ENCODE peak calls at places on chromosomes 1 and 21, in five cellular contexts. W, C, T, V and O are unnamed samples.
A peak's percentile ranks its signal among the peaks of the same experiment; 100 is the strongest.

GRCh38 chr1:51877434-51878306 is 857 bp downstream of the NRDC start:
- DNase-seq in C (no peak), W (peak; percentile 36), T (peak; percentile 14), V (no peak), O (peak; percentile 80)

GRCh38 chr1:203772836-203773235 is 7.9 kb downstream of the LAX1 start:
- DNase-seq in T (no peak), C (no peak), V (no peak), W (no peak), O (no peak)

GRCh38 chr1:2290595-2291510 is 62.7 kb downstream of the SKI start:
- DNase-seq in C (peak; percentile 82), W (peak; percentile 70), T (peak; percentile 77), V (peak; percentile 93), O (peak; percentile 94)

GRCh38 chr1:225877570-225877969 is 4.6 kb downstream of the TMEM63A start:
- DNase-seq in C (peak; percentile 52), T (peak; percentile 71), W (peak; percentile 55), V (peak; percentile 85), O (no peak)

GRCh38 chr1:221268295-221268694 is 389.1 kb downstream of the HLX start:
- DNase-seq in T (no peak), W (no peak), C (no peak), V (no peak), O (no peak)

GRCh38 chr1:23627065-23627464 is 64.5 kb upstream of the RPL11 start:
- DNase-seq in V (no peak), W (no peak), C (no peak), T (no peak), O (no peak)

GRCh38 chr1:62076286-62076685 is 118.4 kb upstream of the L1TD1 start:
- DNase-seq in V (no peak), T (no peak), C (no peak), W (no peak), O (no peak)

GRCh38 chr1:36369061-36369470 is 16.7 kb downstream of the STK40 start:
- DNase-seq in V (peak; percentile 83), T (peak; percentile 72), C (peak; percentile 79), W (peak; percentile 67), O (peak; percentile 87)

GRCh38 chr21:27759820-27760219 is 792.9 kb upstream of the ADAMTS5 start:
- DNase-seq in T (no peak), C (no peak), W (no peak), V (no peak), O (no peak)

GRCh38 chr1:72567511-72567910 is 285.2 kb upstream of the NEGR1 start:
- DNase-seq in V (no peak), T (no peak), W (no peak), C (no peak), O (no peak)

GRCh38 chr1:30847358-30847972 is 61.1 kb downstream of the SDC3 start:
- DNase-seq in W (peak; percentile 69), T (no peak), C (peak; percentile 94), V (peak; percentile 83), O (peak; percentile 87)

GRCh38 chr1:203954788-203955552 is 93.6 kb downstream of the SNRPE start:
- DNase-seq in C (no peak), V (no peak), W (no peak), T (no peak), O (no peak)

GRCh38 chr1:51878307-51878615 is 266 bp downstream of the NRDC start:
- DNase-seq in V (no peak), C (no peak), T (no peak), W (no peak), O (no peak)

GRCh38 chr1:168476588-168477379 is 67.0 kb downstream of the XCL2 start:
- DNase-seq in V (no peak), W (no peak), C (no peak), T (peak; percentile 65), O (no peak)

GRCh38 chr1:89877756-89878155 is 56.9 kb downstream of the LRRC8D start:
- DNase-seq in T (no peak), V (no peak), W (no peak), C (no peak), O (no peak)

GRCh38 chr1:170149971-170150370 is 4.2 kb downstream of the NTMT2 start:
- DNase-seq in T (no peak), V (no peak), W (no peak), C (no peak), O (no peak)

GRCh38 chr1:19812875-19813650 is 2.0 kb downstream of the RNF186 start:
- DNase-seq in C (no peak), W (no peak), T (no peak), V (no peak), O (no peak)

GRCh38 chr1:33088119-33088906 is 7.4 kb downstream of the AZIN2 start:
- DNase-seq in V (no peak), C (no peak), T (no peak), W (no peak), O (no peak)

GRCh38 chr1:221886311-221887090 is 144.6 kb upstream of the DUSP10 start:
- DNase-seq in C (no peak), W (no peak), V (no peak), T (no peak), O (no peak)

GRCh38 chr1:37922767-37923550 is 23.9 kb downstream of the INPP5B start:
- DNase-seq in W (no peak), C (no peak), T (no peak), V (no peak), O (no peak)

GRCh38 chr1:172745014-172745413 is 86.1 kb downstream of the FASLG start:
- DNase-seq in T (peak; percentile 28), V (no peak), C (peak; percentile 33), W (no peak), O (no peak)

GRCh38 chr1:162139398-162139685 is 69.9 kb downstream of the NOS1AP start:
- DNase-seq in T (no peak), W (no peak), V (no peak), C (no peak), O (no peak)

GRCh38 chr1:36183309-36183856 is 27.4 kb downstream of the MAP7D1 start:
- DNase-seq in T (peak; percentile 30), C (no peak), W (no peak), V (peak; percentile 82), O (no peak)

GRCh38 chr1:235078927-235079381 is 49.7 kb downstream of the TOMM20 start:
- DNase-seq in C (no peak), T (no peak), V (no peak), W (no peak), O (no peak)

GRCh38 chr1:89363638-89364536 is at the start of gene GBP6:
- DNase-seq in W (no peak), C (no peak), V (no peak), T (no peak), O (no peak)

GRCh38 chr1:218171302-218171893 is 113.7 kb upstream of the RRP15 start:
- DNase-seq in V (no peak), T (no peak), W (no peak), C (no peak), O (no peak)

GRCh38 chr21:46171996-46172862 is 12.0 kb downstream of the SPATC1L start:
- DNase-seq in C (no peak), V (peak; percentile 53), T (no peak), W (no peak), O (peak; percentile 59)

GRCh38 chr21:36603221-36603620 is 95.7 kb upstream of the SIM2 start:
- DNase-seq in V (no peak), C (no peak), T (no peak), W (no peak), O (no peak)

GRCh38 chr1:32828341-32828740 is 10.9 kb downstream of the S100PBP start:
- DNase-seq in T (no peak), W (no peak), V (no peak), C (no peak), O (no peak)

GRCh38 chr1:161133220-161133740 is 813 bp upstream of the DEDD start:
- DNase-seq in W (no peak), T (no peak), V (no peak), C (no peak), O (no peak)

GRCh38 chr1:39573736-39574624 is 2.6 kb downstream of the PABPC4 start:
- DNase-seq in T (no peak), W (no peak), V (no peak), C (peak; percentile 47), O (no peak)

GRCh38 chr1:21663251-21663950 is 5.8 kb downstream of the RAP1GAP start:
- DNase-seq in V (peak; percentile 58), C (peak; percentile 34), W (peak; percentile 11), T (no peak), O (peak; percentile 59)
- TF ChIP-seq CTCF in V (no peak), C (no peak), W (no peak), T (no peak), O (no peak)

GRCh38 chr1:150613061-150613920 is 16.1 kb downstream of the ENSA start:
- DNase-seq in V (peak; percentile 64), C (peak; percentile 71), T (peak; percentile 44), W (no peak), O (no peak)

GRCh38 chr1:150619576-150620509 is 9.6 kb downstream of the ENSA start:
- DNase-seq in C (peak; percentile 50), W (peak; percentile 46), T (peak; percentile 55), V (no peak), O (no peak)

GRCh38 chr1:150610576-150610975 is 18.8 kb downstream of the ENSA start:
- DNase-seq in T (no peak), W (no peak), V (peak; percentile 37), C (no peak), O (no peak)

GRCh38 chr1:150612014-150612345 is 17.4 kb downstream of the ENSA start:
- DNase-seq in W (no peak), T (no peak), C (no peak), V (peak; percentile 21), O (no peak)

GRCh38 chr1:150615346-150616201 is 13.8 kb downstream of the ENSA start:
- DNase-seq in C (no peak), V (peak; percentile 20), T (no peak), W (no peak), O (no peak)
- H3K4me3 ChIP-seq in C (no peak overlapping the region), V (no peak overlapping the region), T (no peak overlapping the region), W (no peak overlapping the region), O (no peak overlapping the region)

DNA sequence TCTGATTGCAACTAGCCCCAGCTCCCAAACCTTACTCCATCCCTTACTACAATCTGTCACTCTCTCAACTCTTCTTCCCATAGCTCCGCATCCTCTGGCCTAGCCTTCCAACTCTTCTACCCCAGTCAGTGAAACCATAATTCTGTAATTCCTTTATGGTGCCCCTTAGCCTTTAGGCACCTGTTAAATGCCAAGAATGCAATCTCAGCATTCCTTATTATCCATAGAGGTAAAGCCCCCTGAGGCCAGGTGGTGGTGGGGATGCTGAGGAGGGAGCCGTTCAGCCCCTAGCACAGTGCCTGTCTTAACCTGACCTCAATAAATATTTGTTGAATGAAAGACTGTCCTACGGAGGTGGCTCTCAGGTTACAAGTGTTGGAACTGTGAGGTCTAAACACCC is 14.0 kb downstream of the ATP1A2 start:
- DNase-seq in V (no peak), C (no peak), T (no peak), W (no peak), O (no peak)
- H3K4me1 ChIP-seq in V (no peaks in the 10 kb centered on the region), C (peaks cover 38% of the 10 kb centered on the region), T (no peaks in the 10 kb centered on the region), W (no peaks in the 10 kb centered on the region), O (peaks cover 14% of the 10 kb centered on the region)

DNA sequence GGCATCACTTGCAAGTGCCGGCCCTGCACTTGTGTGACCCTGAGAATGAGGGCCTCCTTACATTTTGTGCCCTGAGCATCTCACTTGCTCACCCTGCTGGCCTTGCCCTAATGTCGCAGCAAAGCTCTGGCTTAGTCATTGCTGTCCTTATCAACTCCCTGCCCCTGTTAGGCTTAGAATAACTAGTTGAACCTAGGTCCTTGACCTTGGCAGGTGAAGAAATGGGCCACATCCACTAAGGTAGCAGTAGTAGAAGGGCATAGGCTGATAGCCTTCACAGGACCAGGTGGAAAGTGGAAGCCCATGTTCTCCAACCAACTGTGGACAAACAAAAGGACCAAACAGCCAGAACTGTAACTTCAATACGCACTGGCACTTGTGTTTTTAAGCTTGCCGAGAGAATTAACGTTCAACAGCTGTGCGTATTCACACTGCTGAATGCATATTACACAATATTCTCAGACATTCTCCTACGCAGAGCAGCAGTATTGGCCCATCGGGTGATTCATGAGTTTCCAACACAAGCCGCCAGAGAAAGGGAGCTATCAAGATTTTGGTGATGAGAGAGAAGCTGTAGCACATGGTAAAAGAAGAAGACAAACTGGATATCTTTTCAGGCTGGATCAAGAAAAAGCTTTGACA is 27.7 kb upstream of the PTGFRN start:
- DNase-seq in W (peak; percentile 77), V (peak; percentile 70), C (peak; percentile 53), T (no peak), O (peak; percentile 80)
- TF ChIP-seq CTCF in W (peak; percentile 10), V (no peak), C (peak; percentile 35), T (no peak), O (peak; percentile 36)